ENCODE peak calls at places on chromosomes 13 and 19, in six cellular contexts. One of them, this sample, is unnamed. For H3K4me1, the result is how much of the 10 kb centered on the place peaks cover.

GRCh38 chr13:106867249-106867648 is 299.3 kb upstream of the ARGLU1 start:
- DNase-seq in thoracic aorta: no peak
- DNase-seq in DND-41: no peak
- DNase-seq in endodermal cell: no peak
- DNase-seq in breast epithelium: no peak
- DNase-seq in body of pancreas: peak
- DNase-seq in this sample: no peak

GRCh38 chr19:17125728-17126677 is 50.4 kb downstream of the MYO9B start:
- DNase-seq in thoracic aorta: peak
- DNase-seq in DND-41: peak
- DNase-seq in endodermal cell: no peak
- DNase-seq in breast epithelium: peak
- DNase-seq in body of pancreas: peak
- DNase-seq in this sample: peak

GRCh38 chr13:89066868-89067466 is 1395.8 kb downstream of the SLITRK5 start:
- DNase-seq in thoracic aorta: no peak
- DNase-seq in DND-41: peak
- DNase-seq in endodermal cell: peak
- DNase-seq in breast epithelium: no peak
- DNase-seq in body of pancreas: peak
- DNase-seq in this sample: no peak

GRCh38 chr19:33954686-33955085 is 158.0 kb downstream of the KCTD15 start:
- DNase-seq in thoracic aorta: no peak
- DNase-seq in DND-41: no peak
- DNase-seq in endodermal cell: peak
- DNase-seq in breast epithelium: no peak
- DNase-seq in body of pancreas: peak
- DNase-seq in this sample: no peak

GRCh38 chr19:12794196-12794921 is 3.1 kb downstream of the JUNB start:
- DNase-seq in thoracic aorta: no peak
- DNase-seq in DND-41: no peak
- DNase-seq in endodermal cell: no peak
- DNase-seq in breast epithelium: no peak
- DNase-seq in body of pancreas: no peak
- DNase-seq in this sample: no peak

GRCh38 chr13:37934339-37935191 is 65.0 kb upstream of the TRPC4 start:
- DNase-seq in thoracic aorta: no peak
- DNase-seq in DND-41: no peak
- DNase-seq in endodermal cell: no peak
- DNase-seq in breast epithelium: no peak
- DNase-seq in body of pancreas: no peak
- DNase-seq in this sample: peak

GRCh38 chr19:48664476-48664875 is 8.3 kb downstream of the NTN5 start:
- DNase-seq in thoracic aorta: no peak
- DNase-seq in DND-41: no peak
- DNase-seq in endodermal cell: no peak
- DNase-seq in breast epithelium: no peak
- DNase-seq in body of pancreas: no peak
- DNase-seq in this sample: no peak

GRCh38 chr19:45514376-45515051 is 7.2 kb downstream of the VASP start:
- DNase-seq in thoracic aorta: no peak
- DNase-seq in DND-41: no peak
- DNase-seq in endodermal cell: no peak
- DNase-seq in breast epithelium: no peak
- DNase-seq in body of pancreas: peak
- DNase-seq in this sample: peak

GRCh38 chr19:36686365-36687213 is 823 bp upstream of the ZNF567 start:
- DNase-seq in thoracic aorta: no peak
- DNase-seq in DND-41: peak
- DNase-seq in endodermal cell: peak
- DNase-seq in breast epithelium: no peak
- DNase-seq in body of pancreas: peak
- DNase-seq in this sample: no peak

GRCh38 chr13:78413887-78414553 is 189.3 kb downstream of the POU4F1 start:
- DNase-seq in thoracic aorta: no peak
- DNase-seq in DND-41: no peak
- DNase-seq in endodermal cell: no peak
- DNase-seq in breast epithelium: no peak
- DNase-seq in body of pancreas: no peak
- DNase-seq in this sample: no peak

GRCh38 chr13:80903911-80904310 is 563.0 kb upstream of the SPRY2 start:
- DNase-seq in thoracic aorta: no peak
- DNase-seq in DND-41: no peak
- DNase-seq in endodermal cell: no peak
- DNase-seq in breast epithelium: no peak
- DNase-seq in body of pancreas: no peak
- DNase-seq in this sample: no peak

GRCh38 chr13:40508112-40508511 is 158.3 kb downstream of the FOXO1 start:
- DNase-seq in thoracic aorta: no peak
- DNase-seq in DND-41: no peak
- DNase-seq in endodermal cell: no peak
- DNase-seq in breast epithelium: no peak
- DNase-seq in body of pancreas: no peak
- DNase-seq in this sample: no peak

GRCh38 chr13:23570931-23571330 is 719 bp downstream of the TNFRSF19 start:
- DNase-seq in thoracic aorta: no peak
- DNase-seq in DND-41: no peak
- DNase-seq in endodermal cell: no peak
- DNase-seq in breast epithelium: no peak
- DNase-seq in body of pancreas: no peak
- DNase-seq in this sample: no peak

GRCh38 chr13:20559659-20560356 is 7.1 kb upstream of the IFT88 start:
- DNase-seq in thoracic aorta: no peak
- DNase-seq in DND-41: no peak
- DNase-seq in endodermal cell: no peak
- DNase-seq in breast epithelium: no peak
- DNase-seq in body of pancreas: no peak
- DNase-seq in this sample: no peak

GRCh38 chr19:16180611-16181010 is 4.6 kb upstream of the FAM32A start:
- DNase-seq in thoracic aorta: no peak
- DNase-seq in DND-41: no peak
- DNase-seq in endodermal cell: peak
- DNase-seq in breast epithelium: no peak
- DNase-seq in body of pancreas: no peak
- DNase-seq in this sample: no peak

GRCh38 chr13:29496241-29496712 is 99.2 kb downstream of the SLC7A1 start:
- DNase-seq in thoracic aorta: no peak
- DNase-seq in DND-41: no peak
- DNase-seq in endodermal cell: peak
- DNase-seq in breast epithelium: no peak
- DNase-seq in body of pancreas: peak
- DNase-seq in this sample: peak

GRCh38 chr19:44658069-44658727 is 13.1 kb upstream of the CEACAM19 start:
- DNase-seq in thoracic aorta: no peak
- DNase-seq in DND-41: no peak
- DNase-seq in endodermal cell: no peak
- DNase-seq in breast epithelium: no peak
- DNase-seq in body of pancreas: no peak
- DNase-seq in this sample: no peak

GRCh38 chr19:55441319-55441691 is 1.8 kb downstream of the SHISA7 start:
- DNase-seq in thoracic aorta: no peak
- DNase-seq in DND-41: no peak
- DNase-seq in endodermal cell: no peak
- DNase-seq in breast epithelium: no peak
- DNase-seq in body of pancreas: no peak
- DNase-seq in this sample: no peak

GRCh38 chr19:46416077-46416709 is 2.8 kb upstream of the CCDC8 start:
- DNase-seq in thoracic aorta: peak
- DNase-seq in DND-41: peak
- DNase-seq in endodermal cell: peak
- DNase-seq in breast epithelium: peak
- DNase-seq in body of pancreas: peak
- DNase-seq in this sample: peak

GRCh38 chr19:7333198-7334118 is 15.3 kb upstream of the ARHGEF18 start:
- DNase-seq in thoracic aorta: no peak
- DNase-seq in DND-41: no peak
- DNase-seq in endodermal cell: no peak
- DNase-seq in breast epithelium: no peak
- DNase-seq in body of pancreas: no peak
- DNase-seq in this sample: peak

GRCh38 chr13:21625366-21625765 is 21.4 kb upstream of the MICU2 start:
- DNase-seq in thoracic aorta: no peak
- DNase-seq in DND-41: peak
- DNase-seq in endodermal cell: no peak
- DNase-seq in breast epithelium: no peak
- DNase-seq in body of pancreas: no peak
- DNase-seq in this sample: no peak

GRCh38 chr13:55439450-55439849 is 1701.3 kb upstream of the PRR20A start:
- DNase-seq in thoracic aorta: no peak
- DNase-seq in DND-41: no peak
- DNase-seq in endodermal cell: no peak
- DNase-seq in breast epithelium: no peak
- DNase-seq in body of pancreas: no peak
- DNase-seq in this sample: no peak

GRCh38 chr13:29452773-29453574 is 142.5 kb downstream of the SLC7A1 start:
- DNase-seq in thoracic aorta: no peak
- DNase-seq in DND-41: no peak
- DNase-seq in endodermal cell: no peak
- DNase-seq in breast epithelium: no peak
- DNase-seq in body of pancreas: no peak
- DNase-seq in this sample: no peak

GRCh38 chr13:91661692-91662490 is 263.5 kb downstream of the GPC5 start:
- DNase-seq in thoracic aorta: no peak
- DNase-seq in DND-41: no peak
- DNase-seq in endodermal cell: no peak
- DNase-seq in breast epithelium: no peak
- DNase-seq in body of pancreas: no peak
- DNase-seq in this sample: no peak

GRCh38 chr19:14005381-14006084 is 587 bp downstream of the RFX1 start:
- DNase-seq in thoracic aorta: peak
- DNase-seq in DND-41: peak
- DNase-seq in endodermal cell: peak
- DNase-seq in breast epithelium: peak
- DNase-seq in body of pancreas: peak
- DNase-seq in this sample: peak
- H3K27ac ChIP-seq in thoracic aorta: peak
- H3K27ac ChIP-seq in DND-41: peak
- H3K27ac ChIP-seq in endodermal cell: peak
- H3K27ac ChIP-seq in breast epithelium: peak
- H3K27ac ChIP-seq in body of pancreas: peak
- H3K27ac ChIP-seq in this sample: peak

GRCh38 chr19:14840206-14840605 is 5.2 kb upstream of the OR7A5 start:
- DNase-seq in thoracic aorta: no peak
- DNase-seq in DND-41: no peak
- DNase-seq in endodermal cell: no peak
- DNase-seq in breast epithelium: no peak
- DNase-seq in body of pancreas: no peak
- DNase-seq in this sample: no peak

GRCh38 chr19:14843169-14843568 is 5.6 kb downstream of the OR7A10 start:
- DNase-seq in thoracic aorta: no peak
- DNase-seq in DND-41: no peak
- DNase-seq in endodermal cell: no peak
- DNase-seq in breast epithelium: no peak
- DNase-seq in body of pancreas: no peak
- DNase-seq in this sample: no peak

GRCh38 chr19:14848822-14849221 is at the start of gene OR7A10:
- DNase-seq in thoracic aorta: no peak
- DNase-seq in DND-41: no peak
- DNase-seq in endodermal cell: no peak
- DNase-seq in breast epithelium: no peak
- DNase-seq in body of pancreas: no peak
- DNase-seq in this sample: no peak

DNA sequence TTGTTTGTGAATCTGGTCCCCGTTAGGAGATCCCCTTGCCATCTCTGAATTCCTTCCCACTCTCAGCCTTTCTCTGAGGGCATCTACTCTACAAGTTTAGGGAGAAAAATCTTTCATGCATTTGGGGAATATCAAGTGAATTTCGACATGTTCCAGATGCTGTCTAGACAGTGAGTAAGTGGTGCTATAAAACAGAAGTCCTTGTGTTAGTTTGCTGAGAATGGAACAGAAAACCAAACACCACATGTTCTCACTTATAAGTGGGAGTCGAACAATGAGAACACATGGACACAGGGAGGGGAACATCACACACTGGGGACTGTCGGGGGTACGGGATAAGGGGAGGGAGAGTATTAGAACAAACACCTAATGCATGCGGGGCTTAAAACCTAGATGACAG is 5.1 kb downstream of the OR7A10 start:
- DNase-seq in thoracic aorta: no peak
- DNase-seq in DND-41: no peak
- DNase-seq in endodermal cell: no peak
- DNase-seq in breast epithelium: no peak
- DNase-seq in body of pancreas: no peak
- DNase-seq in this sample: no peak
- H3K4me1 ChIP-seq in thoracic aorta: under half
- H3K4me1 ChIP-seq in DND-41: under half
- H3K4me1 ChIP-seq in endodermal cell: under half
- H3K4me1 ChIP-seq in breast epithelium: under half
- H3K4me1 ChIP-seq in body of pancreas: under half
- H3K4me1 ChIP-seq in this sample: under half

GRCh38 chr19:40347476-40348124 is 597 bp downstream of the C19orf47 start:
- DNase-seq in thoracic aorta: no peak
- DNase-seq in DND-41: no peak
- DNase-seq in endodermal cell: no peak
- DNase-seq in breast epithelium: no peak
- DNase-seq in body of pancreas: no peak
- DNase-seq in this sample: no peak
- H3K27ac ChIP-seq in thoracic aorta: peak
- H3K27ac ChIP-seq in DND-41: peak
- H3K27ac ChIP-seq in endodermal cell: no peak
- H3K27ac ChIP-seq in breast epithelium: peak
- H3K27ac ChIP-seq in body of pancreas: peak
- H3K27ac ChIP-seq in this sample: peak

DNA sequence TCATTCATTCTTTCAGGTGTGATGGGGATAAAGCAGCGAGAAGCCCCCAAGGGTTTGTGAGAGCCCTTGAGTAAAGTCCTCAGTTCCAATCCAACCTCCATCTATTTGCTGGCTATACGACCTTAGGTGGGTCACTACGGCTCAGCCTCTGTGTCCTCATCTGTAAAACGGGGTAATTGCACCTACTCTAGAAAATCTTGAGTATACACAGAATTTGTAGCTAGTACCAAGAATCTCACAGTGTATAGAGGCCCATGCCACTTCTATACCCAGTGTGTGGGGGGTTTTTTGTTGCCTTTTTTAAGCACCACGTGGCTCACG is 406 bp upstream of the DNMT1 start:
- DNase-seq in thoracic aorta: no peak
- DNase-seq in DND-41: no peak
- DNase-seq in endodermal cell: no peak
- DNase-seq in breast epithelium: no peak
- DNase-seq in body of pancreas: no peak
- DNase-seq in this sample: peak
- H3K4me1 ChIP-seq in thoracic aorta: under half
- H3K4me1 ChIP-seq in DND-41: under half
- H3K4me1 ChIP-seq in endodermal cell: under half
- H3K4me1 ChIP-seq in breast epithelium: under half
- H3K4me1 ChIP-seq in body of pancreas: under half
- H3K4me1 ChIP-seq in this sample: under half